ENCODE peak calls at places on chromosome 18, in seven cellular contexts. One of them, this sample, is unnamed.

GRCh38 chr18:46148810-46149209 is 44.6 kb downstream of the HAUS1 start:
- DNase-seq in fibroblast of lung: peak
- DNase-seq in H9: peak
- DNase-seq in OCI-LY7: peak
- DNase-seq in heart left ventricle: no peak
- DNase-seq in IMR-90: peak
- DNase-seq in choroid plexus epithelial cell: peak
- DNase-seq in this sample: peak

GRCh38 chr18:40016405-40016804 is 1938.6 kb upstream of the PIK3C3 start:
- DNase-seq in fibroblast of lung: no peak
- DNase-seq in H9: no peak
- DNase-seq in OCI-LY7: no peak
- DNase-seq in heart left ventricle: no peak
- DNase-seq in IMR-90: no peak
- DNase-seq in choroid plexus epithelial cell: no peak
- DNase-seq in this sample: no peak

GRCh38 chr18:79642626-79643025 is 37.0 kb upstream of the CTDP1 start:
- DNase-seq in fibroblast of lung: peak
- DNase-seq in H9: no peak
- DNase-seq in OCI-LY7: no peak
- DNase-seq in heart left ventricle: no peak
- DNase-seq in IMR-90: no peak
- DNase-seq in choroid plexus epithelial cell: no peak
- DNase-seq in this sample: no peak

GRCh38 chr18:11861583-11862288 is 10.5 kb downstream of the CHMP1B start:
- DNase-seq in fibroblast of lung: no peak
- DNase-seq in H9: no peak
- DNase-seq in OCI-LY7: no peak
- DNase-seq in heart left ventricle: no peak
- DNase-seq in IMR-90: no peak
- DNase-seq in choroid plexus epithelial cell: no peak
- DNase-seq in this sample: no peak

GRCh38 chr18:50675043-50675442 is 115.2 kb downstream of the MAPK4 start:
- DNase-seq in fibroblast of lung: no peak
- DNase-seq in H9: no peak
- DNase-seq in OCI-LY7: no peak
- DNase-seq in heart left ventricle: no peak
- DNase-seq in IMR-90: no peak
- DNase-seq in choroid plexus epithelial cell: no peak
- DNase-seq in this sample: no peak

GRCh38 chr18:7897119-7897518 is 330.0 kb downstream of the PTPRM start:
- DNase-seq in fibroblast of lung: no peak
- DNase-seq in H9: no peak
- DNase-seq in OCI-LY7: no peak
- DNase-seq in heart left ventricle: no peak
- DNase-seq in IMR-90: no peak
- DNase-seq in choroid plexus epithelial cell: no peak
- DNase-seq in this sample: no peak

GRCh38 chr18:13524054-13524453 is 202.3 kb downstream of the FAM210A start:
- DNase-seq in fibroblast of lung: no peak
- DNase-seq in H9: no peak
- DNase-seq in OCI-LY7: no peak
- DNase-seq in heart left ventricle: no peak
- DNase-seq in IMR-90: no peak
- DNase-seq in choroid plexus epithelial cell: no peak
- DNase-seq in this sample: no peak

GRCh38 chr18:12515550-12515949 is 107.8 kb downstream of the PRELID3A start:
- DNase-seq in fibroblast of lung: no peak
- DNase-seq in H9: no peak
- DNase-seq in OCI-LY7: no peak
- DNase-seq in heart left ventricle: no peak
- DNase-seq in IMR-90: no peak
- DNase-seq in choroid plexus epithelial cell: peak
- DNase-seq in this sample: no peak

GRCh38 chr18:76710646-76711520 is 111.5 kb upstream of the ZNF236 start:
- DNase-seq in fibroblast of lung: no peak
- DNase-seq in H9: no peak
- DNase-seq in OCI-LY7: no peak
- DNase-seq in heart left ventricle: no peak
- DNase-seq in IMR-90: no peak
- DNase-seq in choroid plexus epithelial cell: no peak
- DNase-seq in this sample: no peak

GRCh38 chr18:63848159-63848558 is 39.3 kb upstream of the SERPINB2 start:
- DNase-seq in fibroblast of lung: peak
- DNase-seq in H9: no peak
- DNase-seq in OCI-LY7: peak
- DNase-seq in heart left ventricle: no peak
- DNase-seq in IMR-90: peak
- DNase-seq in choroid plexus epithelial cell: peak
- DNase-seq in this sample: peak

GRCh38 chr18:28071199-28071598 is 105.7 kb downstream of the CDH2 start:
- DNase-seq in fibroblast of lung: no peak
- DNase-seq in H9: no peak
- DNase-seq in OCI-LY7: no peak
- DNase-seq in heart left ventricle: no peak
- DNase-seq in IMR-90: no peak
- DNase-seq in choroid plexus epithelial cell: no peak
- DNase-seq in this sample: no peak

GRCh38 chr18:49626842-49627360 is 65.0 kb downstream of the LIPG start:
- DNase-seq in fibroblast of lung: no peak
- DNase-seq in H9: no peak
- DNase-seq in OCI-LY7: no peak
- DNase-seq in heart left ventricle: no peak
- DNase-seq in IMR-90: no peak
- DNase-seq in choroid plexus epithelial cell: no peak
- DNase-seq in this sample: no peak

GRCh38 chr18:65607161-65607560 is 143.7 kb upstream of the CDH7 start:
- DNase-seq in fibroblast of lung: no peak
- DNase-seq in H9: no peak
- DNase-seq in OCI-LY7: no peak
- DNase-seq in heart left ventricle: no peak
- DNase-seq in IMR-90: no peak
- DNase-seq in choroid plexus epithelial cell: no peak
- DNase-seq in this sample: no peak

GRCh38 chr18:59220784-59221765 is 1.1 kb downstream of the GRP start:
- DNase-seq in fibroblast of lung: no peak
- DNase-seq in H9: peak
- DNase-seq in OCI-LY7: no peak
- DNase-seq in heart left ventricle: no peak
- DNase-seq in IMR-90: no peak
- DNase-seq in choroid plexus epithelial cell: no peak
- DNase-seq in this sample: peak

GRCh38 chr18:46641917-46642316 is 15.1 kb downstream of the LOXHD1 start:
- DNase-seq in fibroblast of lung: peak
- DNase-seq in H9: no peak
- DNase-seq in OCI-LY7: no peak
- DNase-seq in heart left ventricle: no peak
- DNase-seq in IMR-90: no peak
- DNase-seq in choroid plexus epithelial cell: no peak
- DNase-seq in this sample: no peak

GRCh38 chr18:76457475-76457874 is 37.6 kb downstream of the ZNF516 start:
- DNase-seq in fibroblast of lung: peak
- DNase-seq in H9: no peak
- DNase-seq in OCI-LY7: no peak
- DNase-seq in heart left ventricle: no peak
- DNase-seq in IMR-90: peak
- DNase-seq in choroid plexus epithelial cell: no peak
- DNase-seq in this sample: no peak

GRCh38 chr18:31679133-31679731 is 5.1 kb downstream of the B4GALT6 start:
- DNase-seq in fibroblast of lung: peak
- DNase-seq in H9: no peak
- DNase-seq in OCI-LY7: no peak
- DNase-seq in heart left ventricle: no peak
- DNase-seq in IMR-90: peak
- DNase-seq in choroid plexus epithelial cell: peak
- DNase-seq in this sample: no peak

GRCh38 chr18:70195014-70195614 is 10.4 kb downstream of the RTTN start:
- DNase-seq in fibroblast of lung: no peak
- DNase-seq in H9: no peak
- DNase-seq in OCI-LY7: no peak
- DNase-seq in heart left ventricle: peak
- DNase-seq in IMR-90: no peak
- DNase-seq in choroid plexus epithelial cell: no peak
- DNase-seq in this sample: no peak

GRCh38 chr18:62933261-62933887 is 218.0 kb downstream of the PHLPP1 start:
- DNase-seq in fibroblast of lung: no peak
- DNase-seq in H9: no peak
- DNase-seq in OCI-LY7: no peak
- DNase-seq in heart left ventricle: no peak
- DNase-seq in IMR-90: no peak
- DNase-seq in choroid plexus epithelial cell: no peak
- DNase-seq in this sample: no peak

GRCh38 chr18:10378688-10379465 is 75.6 kb upstream of the APCDD1 start:
- DNase-seq in fibroblast of lung: peak
- DNase-seq in H9: no peak
- DNase-seq in OCI-LY7: no peak
- DNase-seq in heart left ventricle: no peak
- DNase-seq in IMR-90: peak
- DNase-seq in choroid plexus epithelial cell: no peak
- DNase-seq in this sample: peak

GRCh38 chr18:55763298-55763697 is 175.3 kb upstream of the TCF4 start:
- DNase-seq in fibroblast of lung: peak
- DNase-seq in H9: no peak
- DNase-seq in OCI-LY7: no peak
- DNase-seq in heart left ventricle: no peak
- DNase-seq in IMR-90: peak
- DNase-seq in choroid plexus epithelial cell: peak
- DNase-seq in this sample: no peak

GRCh38 chr18:13726972-13727331 is 479 bp downstream of the RNMT start:
- DNase-seq in fibroblast of lung: peak
- DNase-seq in H9: peak
- DNase-seq in OCI-LY7: peak
- DNase-seq in heart left ventricle: no peak
- DNase-seq in IMR-90: peak
- DNase-seq in choroid plexus epithelial cell: peak
- DNase-seq in this sample: peak

GRCh38 chr18:905307-905947 is 756 bp downstream of the ADCYAP1 start:
- DNase-seq in fibroblast of lung: no peak
- DNase-seq in H9: peak
- DNase-seq in OCI-LY7: no peak
- DNase-seq in heart left ventricle: no peak
- DNase-seq in IMR-90: no peak
- DNase-seq in choroid plexus epithelial cell: no peak
- DNase-seq in this sample: peak

GRCh38 chr18:75201273-75201898 is 7.6 kb downstream of the PTGR3 start:
- DNase-seq in fibroblast of lung: no peak
- DNase-seq in H9: no peak
- DNase-seq in OCI-LY7: no peak
- DNase-seq in heart left ventricle: no peak
- DNase-seq in IMR-90: no peak
- DNase-seq in choroid plexus epithelial cell: no peak
- DNase-seq in this sample: no peak

GRCh38 chr18:65750421-65751144 is at the start of gene CDH7:
- DNase-seq in fibroblast of lung: peak
- DNase-seq in H9: peak
- DNase-seq in OCI-LY7: no peak
- DNase-seq in heart left ventricle: no peak
- DNase-seq in IMR-90: no peak
- DNase-seq in choroid plexus epithelial cell: no peak
- DNase-seq in this sample: peak

GRCh38 chr18:7812431-7813063 is 245.4 kb downstream of the PTPRM start:
- DNase-seq in fibroblast of lung: peak
- DNase-seq in H9: no peak
- DNase-seq in OCI-LY7: no peak
- DNase-seq in heart left ventricle: no peak
- DNase-seq in IMR-90: peak
- DNase-seq in choroid plexus epithelial cell: peak
- DNase-seq in this sample: no peak

GRCh38 chr18:57970356-57971095 is 73.5 kb upstream of the NEDD4L start:
- DNase-seq in fibroblast of lung: no peak
- DNase-seq in H9: peak
- DNase-seq in OCI-LY7: no peak
- DNase-seq in heart left ventricle: no peak
- DNase-seq in IMR-90: no peak
- DNase-seq in choroid plexus epithelial cell: no peak
- DNase-seq in this sample: peak
- TF ChIP-seq CTCF in fibroblast of lung: peak
- TF ChIP-seq CTCF in H9: peak
- TF ChIP-seq CTCF in OCI-LY7: peak
- TF ChIP-seq CTCF in heart left ventricle: no peak
- TF ChIP-seq CTCF in IMR-90: peak
- TF ChIP-seq CTCF in choroid plexus epithelial cell: peak
- TF ChIP-seq CTCF in this sample: peak

DNA sequence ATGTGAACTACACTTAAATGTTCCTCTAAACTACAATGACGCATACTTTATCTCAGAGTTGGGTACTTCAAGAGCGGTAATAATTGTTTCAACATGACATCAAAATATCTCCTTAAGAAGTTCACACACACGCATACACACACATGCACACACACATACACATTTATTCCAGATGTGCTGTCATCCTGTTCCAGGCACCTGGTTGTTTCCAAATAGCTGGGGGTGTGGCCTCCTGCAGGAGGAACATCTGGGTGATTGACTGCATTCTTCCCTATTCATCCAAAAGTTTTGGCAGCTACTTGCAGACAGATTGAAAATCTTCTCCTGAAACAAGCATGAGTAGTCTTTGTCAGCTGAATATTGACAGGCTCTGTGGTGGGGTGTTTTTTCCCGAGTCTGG is 37.8 kb upstream of the PIK3C3 start:
- DNase-seq in fibroblast of lung: no peak
- DNase-seq in H9: no peak
- DNase-seq in OCI-LY7: no peak
- DNase-seq in heart left ventricle: no peak
- DNase-seq in IMR-90: no peak
- DNase-seq in choroid plexus epithelial cell: peak
- DNase-seq in this sample: no peak
- TF ChIP-seq CTCF in fibroblast of lung: no peak
- TF ChIP-seq CTCF in H9: no peak
- TF ChIP-seq CTCF in OCI-LY7: no peak
- TF ChIP-seq CTCF in heart left ventricle: no peak
- TF ChIP-seq CTCF in IMR-90: no peak
- TF ChIP-seq CTCF in choroid plexus epithelial cell: no peak
- TF ChIP-seq CTCF in this sample: no peak

GRCh38 chr18:36576339-36576738 is 252.5 kb downstream of the TPGS2 start:
- DNase-seq in fibroblast of lung: no peak
- DNase-seq in H9: no peak
- DNase-seq in OCI-LY7: no peak
- DNase-seq in heart left ventricle: no peak
- DNase-seq in IMR-90: no peak
- DNase-seq in choroid plexus epithelial cell: no peak
- DNase-seq in this sample: no peak

GRCh38 chr18:36567800-36568199 is 261.0 kb downstream of the TPGS2 start:
- DNase-seq in fibroblast of lung: no peak
- DNase-seq in H9: no peak
- DNase-seq in OCI-LY7: no peak
- DNase-seq in heart left ventricle: no peak
- DNase-seq in IMR-90: no peak
- DNase-seq in choroid plexus epithelial cell: no peak
- DNase-seq in this sample: no peak

GRCh38 chr18:36568487-36568886 is 260.3 kb downstream of the TPGS2 start:
- DNase-seq in fibroblast of lung: no peak
- DNase-seq in H9: no peak
- DNase-seq in OCI-LY7: no peak
- DNase-seq in heart left ventricle: no peak
- DNase-seq in IMR-90: no peak
- DNase-seq in choroid plexus epithelial cell: no peak
- DNase-seq in this sample: no peak

GRCh38 chr18:36572135-36572856 is 256.5 kb downstream of the TPGS2 start:
- DNase-seq in fibroblast of lung: peak
- DNase-seq in H9: peak
- DNase-seq in OCI-LY7: peak
- DNase-seq in heart left ventricle: no peak
- DNase-seq in IMR-90: peak
- DNase-seq in choroid plexus epithelial cell: peak
- DNase-seq in this sample: peak
- TF ChIP-seq CTCF in fibroblast of lung: peak
- TF ChIP-seq CTCF in H9: peak
- TF ChIP-seq CTCF in OCI-LY7: peak
- TF ChIP-seq CTCF in heart left ventricle: peak
- TF ChIP-seq CTCF in IMR-90: peak
- TF ChIP-seq CTCF in choroid plexus epithelial cell: peak
- TF ChIP-seq CTCF in this sample: no peak

GRCh38 chr18:43563780-43564179 is 286.5 kb upstream of the SYT4 start:
- DNase-seq in fibroblast of lung: peak
- DNase-seq in H9: peak
- DNase-seq in OCI-LY7: peak
- DNase-seq in heart left ventricle: no peak
- DNase-seq in IMR-90: peak
- DNase-seq in choroid plexus epithelial cell: peak
- DNase-seq in this sample: peak
- TF ChIP-seq CTCF in fibroblast of lung: peak
- TF ChIP-seq CTCF in H9: peak
- TF ChIP-seq CTCF in OCI-LY7: peak
- TF ChIP-seq CTCF in heart left ventricle: peak
- TF ChIP-seq CTCF in IMR-90: peak
- TF ChIP-seq CTCF in choroid plexus epithelial cell: peak
- TF ChIP-seq CTCF in this sample: peak